ENCODE peak calls at places on chromosomes 16 and 17, in eight cellular contexts. W is GM12864; P is NCI-H1436 treated with DMSO at 0.1 percent for 48 hours; D is M059J; I is stimulated activated CD8-positive, alpha-beta memory T cell treated with anti-CD3 and anti-CD28 coated beads, Interleukin-4, amount 100 ng/mL, for 4 hours; H is mucosa of gallbladder; Y is dermis blood vessel endothelial cell; O is pancreas. S is an unnamed sample.

GRCh38 chr17:17826942-17827785 is 9.6 kb downstream of the SREBF1 start:
- DNase-seq in I (no peak), D (no peak), P (no peak), O (no peak), Y (no peak), H (no peak), W (no peak), S (no peak)

GRCh38 chr17:80195671-80196529 is 24.2 kb downstream of the SGSH start:
- DNase-seq in W (no peak), Y (peak), I (peak), H (no peak), P (no peak), D (no peak), O (no peak), S (no peak)

GRCh38 chr17:50539762-50540440 is 7.1 kb upstream of the SPATA20 start:
- DNase-seq in H (no peak), W (no peak), I (no peak), Y (no peak), D (no peak), P (no peak), O (peak), S (peak)

GRCh38 chr16:13864689-13865088 is 55.3 kb upstream of the ERCC4 start:
- DNase-seq in W (peak), D (no peak), I (no peak), P (no peak), Y (no peak), H (no peak), O (no peak), S (no peak)

GRCh38 chr16:22255335-22255734 is 41.9 kb upstream of the POLR3E start:
- DNase-seq in P (no peak), H (no peak), D (peak), O (no peak), Y (no peak), W (no peak), I (no peak), S (no peak)

GRCh38 chr17:1082579-1082978 is 85.7 kb downstream of the TIMM22 start:
- DNase-seq in I (no peak), H (peak), Y (peak), O (no peak), D (peak), W (no peak), P (no peak), S (no peak)

GRCh38 chr16:4653981-4654380 is 29.4 kb downstream of the MGRN1 start:
- DNase-seq in W (no peak), P (no peak), H (peak), I (no peak), D (no peak), Y (no peak), O (peak), S (peak)

GRCh38 chr17:32671891-32672290 is 185.1 kb downstream of the CDK5R1 start:
- DNase-seq in P (no peak), Y (peak), I (no peak), O (no peak), D (no peak), W (no peak), H (peak), S (no peak)

GRCh38 chr16:8402981-8403853 is 187.1 kb downstream of the TMEM114 start:
- DNase-seq in I (no peak), Y (no peak), D (no peak), O (no peak), H (peak), P (no peak), W (no peak), S (no peak)

GRCh38 chr17:35900280-35900679 is 20.1 kb upstream of the CCL5 start:
- DNase-seq in W (no peak), Y (no peak), I (no peak), P (no peak), H (no peak), O (no peak), D (no peak), S (peak)

GRCh38 chr17:38361700-38362465 is 10.2 kb downstream of the SOCS7 start:
- DNase-seq in Y (no peak), H (no peak), W (no peak), I (no peak), O (no peak), P (no peak), D (no peak), S (no peak)

GRCh38 chr17:43860077-43860725 is 13.2 kb downstream of the CD300LG start:
- DNase-seq in O (no peak), W (no peak), I (no peak), H (no peak), P (no peak), Y (no peak), D (no peak), S (no peak)

GRCh38 chr16:17367932-17368331 is 102.8 kb downstream of the XYLT1 start:
- DNase-seq in H (no peak), I (no peak), D (peak), Y (peak), W (no peak), P (no peak), O (no peak), S (peak)

GRCh38 chr17:27951872-27952271 is 58.7 kb upstream of the LYRM9 start:
- DNase-seq in O (no peak), I (no peak), Y (no peak), P (no peak), D (no peak), W (no peak), H (no peak), S (no peak)